ENCODE peak calls at places on chromosomes 6 and 20, in seven cellular contexts. One of them, this sample, is unnamed.

GRCh38 chr20:20010639-20011500 is 6.3 kb upstream of the NAA20 start:
- DNase-seq in tibial nerve: no peak
- DNase-seq in heart right ventricle: no peak
- DNase-seq in adrenal gland: no peak
- DNase-seq in testis: no peak
- DNase-seq in colonic mucosa: no peak
- DNase-seq in AG04450: peak; percentile 56
- DNase-seq in this sample: no peak

GRCh38 chr6:80250391-80250997 is 144.0 kb downstream of the BCKDHB start:
- DNase-seq in colonic mucosa: no peak
- DNase-seq in AG04450: no peak
- DNase-seq in testis: no peak
- DNase-seq in heart right ventricle: no peak
- DNase-seq in tibial nerve: no peak
- DNase-seq in adrenal gland: no peak
- DNase-seq in this sample: no peak

GRCh38 chr6:26323525-26324294 is 41.3 kb upstream of the BTN3A2 start:
- DNase-seq in AG04450: no peak
- DNase-seq in tibial nerve: no peak
- DNase-seq in colonic mucosa: no peak
- DNase-seq in heart right ventricle: no peak
- DNase-seq in testis: no peak
- DNase-seq in adrenal gland: no peak
- DNase-seq in this sample: no peak

GRCh38 chr20:57190536-57191265 is 75.7 kb downstream of the BMP7 start:
- DNase-seq in tibial nerve: no peak
- DNase-seq in AG04450: no peak
- DNase-seq in colonic mucosa: no peak
- DNase-seq in testis: no peak
- DNase-seq in adrenal gland: no peak
- DNase-seq in heart right ventricle: no peak
- DNase-seq in this sample: no peak

GRCh38 chr6:98014791-98015201 is 731.8 kb upstream of the MMS22L start:
- DNase-seq in testis: no peak
- DNase-seq in adrenal gland: no peak
- DNase-seq in AG04450: no peak
- DNase-seq in heart right ventricle: no peak
- DNase-seq in tibial nerve: no peak
- DNase-seq in colonic mucosa: no peak
- DNase-seq in this sample: no peak

GRCh38 chr6:159919011-159919511 is 28.3 kb downstream of the MAS1 start:
- DNase-seq in adrenal gland: no peak
- DNase-seq in colonic mucosa: no peak
- DNase-seq in testis: no peak
- DNase-seq in heart right ventricle: no peak
- DNase-seq in AG04450: no peak
- DNase-seq in tibial nerve: no peak
- DNase-seq in this sample: no peak

GRCh38 chr20:34624628-34625027 is 52.3 kb downstream of the PIGU start:
- DNase-seq in colonic mucosa: no peak
- DNase-seq in AG04450: no peak
- DNase-seq in heart right ventricle: no peak
- DNase-seq in adrenal gland: no peak
- DNase-seq in tibial nerve: no peak
- DNase-seq in testis: no peak
- DNase-seq in this sample: no peak

GRCh38 chr6:80547827-80548226 is 441.4 kb downstream of the BCKDHB start:
- DNase-seq in adrenal gland: no peak
- DNase-seq in tibial nerve: no peak
- DNase-seq in testis: no peak
- DNase-seq in heart right ventricle: no peak
- DNase-seq in AG04450: peak; percentile 64
- DNase-seq in colonic mucosa: no peak
- DNase-seq in this sample: no peak

GRCh38 chr6:163288915-163289314 is 125.6 kb upstream of the QKI start:
- DNase-seq in AG04450: no peak
- DNase-seq in tibial nerve: no peak
- DNase-seq in adrenal gland: no peak
- DNase-seq in colonic mucosa: no peak
- DNase-seq in testis: no peak
- DNase-seq in heart right ventricle: peak; percentile 75
- DNase-seq in this sample: no peak

GRCh38 chr20:6492396-6493055 is 275.0 kb upstream of the BMP2 start:
- DNase-seq in heart right ventricle: no peak
- DNase-seq in tibial nerve: no peak
- DNase-seq in colonic mucosa: peak; percentile 25
- DNase-seq in adrenal gland: no peak
- DNase-seq in testis: no peak
- DNase-seq in AG04450: no peak
- DNase-seq in this sample: peak; percentile 80

GRCh38 chr20:40991181-40991889 is 37.3 kb upstream of the TOP1 start:
- DNase-seq in colonic mucosa: no peak
- DNase-seq in tibial nerve: no peak
- DNase-seq in AG04450: no peak
- DNase-seq in heart right ventricle: peak; percentile 28
- DNase-seq in testis: peak; percentile 32
- DNase-seq in adrenal gland: no peak
- DNase-seq in this sample: no peak

GRCh38 chr6:147950623-147950987 is 392.0 kb upstream of the SASH1 start:
- DNase-seq in adrenal gland: no peak
- DNase-seq in heart right ventricle: peak; percentile 9
- DNase-seq in tibial nerve: no peak
- DNase-seq in testis: peak; percentile 20
- DNase-seq in AG04450: no peak
- DNase-seq in colonic mucosa: no peak
- DNase-seq in this sample: no peak

GRCh38 chr6:64217721-64218603 is 582.4 kb downstream of the PHF3 start:
- DNase-seq in testis: peak; percentile 32
- DNase-seq in adrenal gland: no peak
- DNase-seq in colonic mucosa: no peak
- DNase-seq in heart right ventricle: no peak
- DNase-seq in AG04450: peak; percentile 15
- DNase-seq in tibial nerve: no peak
- DNase-seq in this sample: no peak

GRCh38 chr6:170208171-170208601 is 82.7 kb downstream of the DLL1 start:
- DNase-seq in testis: no peak
- DNase-seq in adrenal gland: no peak
- DNase-seq in heart right ventricle: no peak
- DNase-seq in colonic mucosa: peak; percentile 4
- DNase-seq in AG04450: no peak
- DNase-seq in tibial nerve: no peak
- DNase-seq in this sample: no peak

GRCh38 chr6:107982511-107982910 is 24.5 kb upstream of the SEC63 start:
- DNase-seq in adrenal gland: no peak
- DNase-seq in testis: no peak
- DNase-seq in tibial nerve: no peak
- DNase-seq in heart right ventricle: no peak
- DNase-seq in AG04450: no peak
- DNase-seq in colonic mucosa: no peak
- DNase-seq in this sample: no peak

GRCh38 chr20:56689318-56689717 is 60.2 kb downstream of the TFAP2C start:
- DNase-seq in colonic mucosa: no peak
- DNase-seq in AG04450: no peak
- DNase-seq in heart right ventricle: no peak
- DNase-seq in tibial nerve: no peak
- DNase-seq in adrenal gland: no peak
- DNase-seq in testis: no peak
- DNase-seq in this sample: no peak

GRCh38 chr6:36856277-36856676 is 17.0 kb upstream of the CPNE5 start:
- DNase-seq in tibial nerve: no peak
- DNase-seq in testis: no peak
- DNase-seq in heart right ventricle: no peak
- DNase-seq in AG04450: no peak
- DNase-seq in colonic mucosa: no peak
- DNase-seq in adrenal gland: peak; percentile 50
- DNase-seq in this sample: no peak

GRCh38 chr20:1215386-1216170 is 10.3 kb upstream of the RAD21L1 start:
- DNase-seq in colonic mucosa: no peak
- DNase-seq in adrenal gland: no peak
- DNase-seq in heart right ventricle: no peak
- DNase-seq in testis: no peak
- DNase-seq in AG04450: no peak
- DNase-seq in tibial nerve: no peak
- DNase-seq in this sample: no peak

GRCh38 chr6:136775548-136775947 is 16.7 kb downstream of the MAP3K5 start:
- DNase-seq in testis: no peak
- DNase-seq in colonic mucosa: no peak
- DNase-seq in heart right ventricle: no peak
- DNase-seq in tibial nerve: no peak
- DNase-seq in adrenal gland: no peak
- DNase-seq in AG04450: no peak
- DNase-seq in this sample: no peak

GRCh38 chr6:139644821-139645220 is 270.4 kb upstream of the CITED2 start:
- DNase-seq in testis: peak; percentile 49
- DNase-seq in tibial nerve: no peak
- DNase-seq in AG04450: no peak
- DNase-seq in colonic mucosa: no peak
- DNase-seq in adrenal gland: no peak
- DNase-seq in heart right ventricle: peak; percentile 16
- DNase-seq in this sample: no peak

GRCh38 chr6:158751192-158751591 is 68.0 kb downstream of the EZR start:
- DNase-seq in AG04450: no peak
- DNase-seq in tibial nerve: no peak
- DNase-seq in testis: no peak
- DNase-seq in colonic mucosa: no peak
- DNase-seq in heart right ventricle: no peak
- DNase-seq in adrenal gland: no peak
- DNase-seq in this sample: no peak

GRCh38 chr20:8764289-8764962 is 304.5 kb upstream of the PLCB4 start:
- DNase-seq in adrenal gland: no peak
- DNase-seq in testis: no peak
- DNase-seq in tibial nerve: no peak
- DNase-seq in AG04450: no peak
- DNase-seq in heart right ventricle: no peak
- DNase-seq in colonic mucosa: peak; percentile 84
- DNase-seq in this sample: no peak

GRCh38 chr20:34817072-34817471 is 8.4 kb downstream of the NCOA6 start:
- DNase-seq in tibial nerve: no peak
- DNase-seq in testis: no peak
- DNase-seq in AG04450: no peak
- DNase-seq in adrenal gland: no peak
- DNase-seq in heart right ventricle: no peak
- DNase-seq in colonic mucosa: no peak
- DNase-seq in this sample: no peak

GRCh38 chr20:53883098-53883762 is 187.2 kb downstream of the BCAS1 start:
- DNase-seq in AG04450: no peak
- DNase-seq in colonic mucosa: no peak
- DNase-seq in adrenal gland: no peak
- DNase-seq in testis: no peak
- DNase-seq in heart right ventricle: no peak
- DNase-seq in tibial nerve: no peak
- DNase-seq in this sample: no peak

GRCh38 chr20:55515831-55516230 is 489.5 kb downstream of the CBLN4 start:
- DNase-seq in heart right ventricle: no peak
- DNase-seq in adrenal gland: no peak
- DNase-seq in tibial nerve: no peak
- DNase-seq in testis: no peak
- DNase-seq in AG04450: no peak
- DNase-seq in colonic mucosa: no peak
- DNase-seq in this sample: no peak

GRCh38 chr6:16190214-16190613 is 48.2 kb upstream of the GMPR start:
- DNase-seq in colonic mucosa: no peak
- DNase-seq in heart right ventricle: no peak
- DNase-seq in testis: no peak
- DNase-seq in tibial nerve: no peak
- DNase-seq in adrenal gland: no peak
- DNase-seq in AG04450: no peak
- DNase-seq in this sample: no peak
- TF ChIP-seq CTCF in colonic mucosa: no peak
- TF ChIP-seq CTCF in heart right ventricle: no peak
- TF ChIP-seq CTCF in testis: no peak
- TF ChIP-seq CTCF in tibial nerve: no peak
- TF ChIP-seq CTCF in adrenal gland: no peak
- TF ChIP-seq CTCF in AG04450: no peak
- TF ChIP-seq CTCF in this sample: no peak

GRCh38 chr6:4935981-4936680 is 67.7 kb downstream of the RPP40 start:
- DNase-seq in colonic mucosa: no peak
- DNase-seq in tibial nerve: no peak
- DNase-seq in testis: no peak
- DNase-seq in adrenal gland: no peak
- DNase-seq in heart right ventricle: no peak
- DNase-seq in AG04450: no peak
- DNase-seq in this sample: no peak
- TF ChIP-seq CTCF in colonic mucosa: no peak
- TF ChIP-seq CTCF in tibial nerve: no peak
- TF ChIP-seq CTCF in testis: no peak
- TF ChIP-seq CTCF in adrenal gland: no peak
- TF ChIP-seq CTCF in heart right ventricle: no peak
- TF ChIP-seq CTCF in AG04450: no peak
- TF ChIP-seq CTCF in this sample: no peak

GRCh38 chr6:167722634-167723309 is 103.9 kb upstream of the AFDN start:
- DNase-seq in colonic mucosa: no peak
- DNase-seq in heart right ventricle: peak; percentile 26
- DNase-seq in testis: no peak
- DNase-seq in tibial nerve: no peak
- DNase-seq in AG04450: no peak
- DNase-seq in adrenal gland: no peak
- DNase-seq in this sample: no peak
- TF ChIP-seq CTCF in colonic mucosa: no peak
- TF ChIP-seq CTCF in heart right ventricle: no peak
- TF ChIP-seq CTCF in testis: no peak
- TF ChIP-seq CTCF in tibial nerve: no peak
- TF ChIP-seq CTCF in AG04450: no peak
- TF ChIP-seq CTCF in adrenal gland: no peak
- TF ChIP-seq CTCF in this sample: no peak

GRCh38 chr6:14320342-14320741 is 202.8 kb downstream of the CD83 start:
- DNase-seq in adrenal gland: no peak
- DNase-seq in colonic mucosa: no peak
- DNase-seq in AG04450: no peak
- DNase-seq in testis: peak; percentile 26
- DNase-seq in heart right ventricle: no peak
- DNase-seq in tibial nerve: no peak
- DNase-seq in this sample: no peak

GRCh38 chr6:14322841-14323240 is 205.3 kb downstream of the CD83 start:
- DNase-seq in adrenal gland: no peak
- DNase-seq in AG04450: no peak
- DNase-seq in testis: no peak
- DNase-seq in colonic mucosa: no peak
- DNase-seq in tibial nerve: no peak
- DNase-seq in heart right ventricle: no peak
- DNase-seq in this sample: no peak

GRCh38 chr6:14324042-14324441 is 206.5 kb downstream of the CD83 start:
- DNase-seq in testis: no peak
- DNase-seq in tibial nerve: no peak
- DNase-seq in AG04450: no peak
- DNase-seq in colonic mucosa: no peak
- DNase-seq in adrenal gland: no peak
- DNase-seq in heart right ventricle: no peak
- DNase-seq in this sample: no peak

GRCh38 chr6:14317616-14318015 is 200.0 kb downstream of the CD83 start:
- DNase-seq in colonic mucosa: no peak
- DNase-seq in AG04450: no peak
- DNase-seq in testis: no peak
- DNase-seq in heart right ventricle: no peak
- DNase-seq in adrenal gland: no peak
- DNase-seq in tibial nerve: no peak
- DNase-seq in this sample: no peak

GRCh38 chr6:14321992-14322772 is 204.6 kb downstream of the CD83 start:
- DNase-seq in testis: peak; percentile 50
- DNase-seq in AG04450: no peak
- DNase-seq in tibial nerve: no peak
- DNase-seq in heart right ventricle: no peak
- DNase-seq in adrenal gland: peak; percentile 19
- DNase-seq in colonic mucosa: peak; percentile 24
- DNase-seq in this sample: no peak
- TF ChIP-seq CTCF in testis: no peak
- TF ChIP-seq CTCF in AG04450: peak; percentile 11
- TF ChIP-seq CTCF in tibial nerve: no peak
- TF ChIP-seq CTCF in heart right ventricle: peak; percentile 24
- TF ChIP-seq CTCF in adrenal gland: no peak
- TF ChIP-seq CTCF in colonic mucosa: no peak
- TF ChIP-seq CTCF in this sample: peak; percentile 47

This sample was measured in epithelial cell of proximal tubule.